ENCODE peak calls at places on chromosomes 11 and 22, in four cellular contexts. F is uterus, W is thoracic aorta, X is heart right ventricle. Y is an unnamed sample.

GRCh38 chr11:7520011-7520942 is 6.5 kb downstream of the PPFIBP2 start:
- DNase-seq in F (no peak), W (no peak), X (no peak), Y (no peak)

GRCh38 chr11:133239530-133239929 is 292.8 kb downstream of the OPCML start:
- DNase-seq in F (no peak), W (no peak), X (no peak), Y (no peak)

GRCh38 chr11:70526116-70527045 is 128.1 kb downstream of the CTTN start:
- DNase-seq in F (no peak), W (no peak), X (no peak), Y (no peak)

GRCh38 chr11:131467645-131468270 is 97.3 kb downstream of the NTM start:
- DNase-seq in F (no peak), W (no peak), X (no peak), Y (no peak)

GRCh38 chr11:111766834-111767142 is 599 bp upstream of the PPP2R1B start:
- DNase-seq in F (no peak), W (no peak), X (no peak), Y (no peak)

GRCh38 chr11:117076941-117077659 is 21.1 kb downstream of the SIK3 start:
- DNase-seq in F (no peak), W (no peak), X (no peak), Y (no peak)

GRCh38 chr11:47101452-47101851 is 75.2 kb downstream of the ARFGAP2 start:
- DNase-seq in F (no peak), W (no peak), X (no peak), Y (no peak)

GRCh38 chr22:32661296-32661695 is 140.2 kb upstream of the TIMP3 start:
- DNase-seq in F (peak; percentile 62), W (no peak), X (peak; percentile 35), Y (peak; percentile 82)

GRCh38 chr22:45246060-45246985 is 5.6 kb upstream of the KIAA0930 start:
- DNase-seq in F (peak; percentile 78), W (no peak), X (no peak), Y (no peak)

GRCh38 chr11:27201454-27202302 is 161.1 kb downstream of the BBOX1 start:
- DNase-seq in F (peak; percentile 81), W (peak; percentile 15), X (peak; percentile 64), Y (peak; percentile 68)

GRCh38 chr11:73013021-73013420 is 129.1 kb downstream of the FCHSD2 start:
- DNase-seq in F (no peak), W (no peak), X (no peak), Y (no peak)

GRCh38 chr22:41904450-41905410 is 10.1 kb downstream of the SHISA8 start:
- DNase-seq in F (no peak), W (no peak), X (no peak), Y (no peak)

GRCh38 chr11:20360650-20361049 is 2.9 kb upstream of the HTATIP2 start:
- DNase-seq in F (no peak), W (no peak), X (no peak), Y (no peak)

GRCh38 chr11:79244175-79244804 is 196.5 kb downstream of the TENM4 start:
- DNase-seq in F (peak; percentile 56), W (no peak), X (no peak), Y (no peak)

GRCh38 chr22:40668611-40669390 is 10.5 kb upstream of the MCHR1 start:
- DNase-seq in F (no peak), W (no peak), X (no peak), Y (no peak)

DNA sequence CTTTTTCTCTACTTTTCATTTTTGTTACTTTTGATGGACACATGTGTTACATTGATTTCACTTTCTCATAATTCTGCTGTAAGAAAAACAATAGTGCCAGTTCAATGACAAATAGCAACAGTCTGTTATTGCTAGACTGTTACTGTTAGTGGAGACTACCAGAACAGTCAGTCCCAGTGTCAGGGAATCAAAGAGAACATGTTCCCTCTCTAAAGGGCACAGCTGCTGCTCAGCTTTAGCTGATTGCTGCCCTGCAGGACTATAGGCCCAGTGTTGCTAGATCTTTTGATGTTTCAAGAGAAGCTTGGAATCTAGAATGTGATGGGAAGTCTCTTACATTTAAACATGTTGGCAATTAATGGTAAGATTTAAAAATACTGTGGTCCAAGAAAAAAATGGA is 3.4 kb downstream of the BIRC3 start:
- DNase-seq in F (no peak), W (no peak), X (no peak), Y (no peak)
- H3K27ac ChIP-seq in F (no peak overlapping the region), W (peak overlapping the region; percentile 27), X (no peak overlapping the region), Y (peak overlapping the region; percentile 83)

GRCh38 chr11:36016709-36017108 is 72.8 kb downstream of the LDLRAD3 start:
- DNase-seq in F (no peak), W (no peak), X (no peak), Y (no peak)
- H3K4me3 ChIP-seq in F (no peak overlapping the region), W (no peak overlapping the region), X (no peak overlapping the region), Y (no peak overlapping the region)

GRCh38 chr11:59810911-59811259 is 307 bp upstream of the MRPL16 start:
- DNase-seq in F (no peak), W (no peak), X (no peak), Y (no peak)

GRCh38 chr11:59810189-59810910 is at the start of gene MRPL16:
- DNase-seq in F (peak; percentile 86), W (peak; percentile 48), X (peak; percentile 88), Y (peak; percentile 85)

GRCh38 chr11:59812220-59812619 is 1.6 kb upstream of the MRPL16 start:
- DNase-seq in F (no peak), W (no peak), X (no peak), Y (no peak)

GRCh38 chr11:59815754-59816153 is 5.2 kb upstream of the MRPL16 start:
- DNase-seq in F (no peak), W (no peak), X (no peak), Y (no peak)

GRCh38 chr11:59813364-59813763 is 2.8 kb upstream of the MRPL16 start:
- DNase-seq in F (no peak), W (no peak), X (no peak), Y (no peak)
- H3K27ac ChIP-seq in F (no peak overlapping the region), W (no peak overlapping the region), X (no peak overlapping the region), Y (no peak overlapping the region)

DNA sequence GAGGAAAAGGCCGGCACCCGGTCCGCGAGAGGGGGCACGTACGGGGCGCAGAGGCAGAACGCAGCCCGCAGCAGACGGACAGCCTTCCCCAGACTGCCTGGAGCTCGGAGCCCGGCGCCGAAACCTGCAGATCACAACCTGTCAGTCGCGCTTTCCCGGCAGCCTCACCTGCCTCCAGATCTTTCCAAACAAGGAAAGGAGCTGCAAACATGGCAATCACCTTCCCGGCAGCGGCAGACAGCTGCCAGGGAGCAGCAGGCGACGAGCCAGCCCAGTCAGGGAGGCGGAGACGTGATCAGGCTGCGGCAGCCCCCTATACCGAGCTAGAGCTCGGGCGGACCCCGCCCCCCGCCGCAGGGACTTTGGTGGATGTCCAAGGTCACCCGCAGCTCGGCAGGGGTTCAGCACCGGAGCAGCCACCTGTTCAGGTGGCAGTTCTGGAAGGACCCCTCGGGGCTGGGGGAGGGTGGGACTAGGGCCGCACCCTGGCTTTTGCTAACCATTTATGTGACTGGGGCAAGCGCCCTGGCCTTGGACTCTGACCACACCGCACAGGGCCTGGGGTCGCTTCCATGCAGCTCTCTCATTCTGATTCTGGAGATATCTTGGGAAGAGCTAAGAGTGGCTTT is 143.8 kb downstream of the NECTIN1 start:
- DNase-seq in F (peak; percentile 22), W (no peak), X (no peak), Y (no peak)
- H3K4me3 ChIP-seq in F (peak overlapping the region; percentile 24), W (peak overlapping the region; percentile 75), X (peak overlapping the region; percentile 53), Y (peak overlapping the region; percentile 62)

GRCh38 chr11:45146072-45147016 is at the start of gene PRDM11:
- DNase-seq in F (peak; percentile 76), W (no peak), X (peak; percentile 57), Y (no peak)
- H3K27ac ChIP-seq in F (peak within 1 kb of the TSS; percentile 99), W (peak within 1 kb of the TSS; percentile 99), X (peak within 1 kb of the TSS; percentile 99), Y (peak within 1 kb of the TSS; percentile 99)

GRCh38 chr11:110130642-110131238 is 37.5 kb downstream of the ZC3H12C start:
- DNase-seq in F (no peak), W (no peak), X (no peak), Y (no peak)
- H3K4me3 ChIP-seq in F (no peak overlapping the region), W (no peak overlapping the region), X (no peak overlapping the region), Y (no peak overlapping the region)

Y was measured in left ventricle myocardium inferior.